ENCODE peak calls at places on chromosome 14, in six cellular contexts. E, B, T, A, G and P are unnamed samples.

GRCh38 chr14:59087711-59088110 is 100.8 kb upstream of the DAAM1 start:
- DNase-seq in E (no peak), B (no peak), T (no peak), A (no peak), G (no peak), P (no peak)

GRCh38 chr14:52077261-52077984 is 8.6 kb upstream of the NID2 start:
- DNase-seq in E (no peak), B (no peak), T (no peak), A (no peak), G (no peak), P (no peak)

GRCh38 chr14:69877492-69877891 is 1.7 kb upstream of the SMOC1 start:
- DNase-seq in E (peak; percentile 51), B (no peak), T (no peak), A (no peak), G (no peak), P (no peak)

GRCh38 chr14:74988993-74989392 is 13.7 kb upstream of the EIF2B2 start:
- DNase-seq in E (no peak), B (no peak), T (peak; percentile 9), A (no peak), G (no peak), P (no peak)

GRCh38 chr14:56324831-56325230 is 206.6 kb downstream of the PELI2 start:
- DNase-seq in E (no peak), B (no peak), T (no peak), A (no peak), G (no peak), P (no peak)

GRCh38 chr14:69288001-69288771 is 28.2 kb downstream of the GALNT16 start:
- DNase-seq in E (peak; percentile 21), B (no peak), T (peak; percentile 78), A (no peak), G (no peak), P (no peak)

GRCh38 chr14:32560213-32560857 is 231.2 kb downstream of the AKAP6 start:
- DNase-seq in E (peak; percentile 80), B (no peak), T (no peak), A (peak; percentile 50), G (no peak), P (peak; percentile 59)

GRCh38 chr14:23054000-23054811 is 3.1 kb downstream of the CDH24 start:
- DNase-seq in E (no peak), B (no peak), T (no peak), A (no peak), G (no peak), P (no peak)

GRCh38 chr14:89973234-89973823 is 17.6 kb downstream of the TDP1 start:
- DNase-seq in E (peak; percentile 74), B (peak; percentile 14), T (peak; percentile 77), A (peak; percentile 42), G (peak; percentile 21), P (peak; percentile 46)

GRCh38 chr14:21241218-21241819 is 27.9 kb downstream of the HNRNPC start:
- DNase-seq in E (peak; percentile 25), B (no peak), T (no peak), A (no peak), G (no peak), P (no peak)

GRCh38 chr14:33800735-33801163 is 150.1 kb downstream of the EGLN3 start:
- DNase-seq in E (no peak), B (no peak), T (no peak), A (no peak), G (no peak), P (no peak)

GRCh38 chr14:65879218-65880009 is 466.9 kb downstream of the FUT8 start:
- DNase-seq in E (peak; percentile 45), B (no peak), T (no peak), A (no peak), G (no peak), P (no peak)

GRCh38 chr14:65156568-65157366 is 54.5 kb upstream of the MAX start:
- DNase-seq in E (no peak), B (no peak), T (peak; percentile 47), A (no peak), G (no peak), P (no peak)

GRCh38 chr14:100239200-100239839 is 376 bp downstream of the YY1 start:
- DNase-seq in E (no peak), B (no peak), T (peak; percentile 66), A (no peak), G (peak; percentile 17), P (no peak)

GRCh38 chr14:31510222-31510621 is 22.4 kb upstream of the GPR33 start:
- DNase-seq in E (peak; percentile 16), B (no peak), T (no peak), A (no peak), G (no peak), P (no peak)

GRCh38 chr14:28467611-28468010 is 299.0 kb upstream of the FOXG1 start:
- DNase-seq in E (no peak), B (no peak), T (no peak), A (no peak), G (no peak), P (no peak)

GRCh38 chr14:52068741-52069616 is at the start of gene NID2:
- DNase-seq in E (peak; percentile 77), B (no peak), T (peak; percentile 65), A (peak; percentile 76), G (peak; percentile 83), P (peak; percentile 89)

GRCh38 chr14:88269816-88270416 is 53.2 kb downstream of the KCNK10 start:
- DNase-seq in E (no peak), B (no peak), T (no peak), A (no peak), G (no peak), P (no peak)

GRCh38 chr14:50344116-50344775 is 32.1 kb downstream of the DMAC2L start:
- DNase-seq in E (no peak), B (no peak), T (no peak), A (no peak), G (no peak), P (no peak)

GRCh38 chr14:98269533-98269932 is 1002.5 kb downstream of the BCL11B start:
- DNase-seq in E (no peak), B (no peak), T (no peak), A (no peak), G (no peak), P (no peak)

GRCh38 chr14:97703006-97703760 is 906.0 kb downstream of the VRK1 start:
- DNase-seq in E (no peak), B (no peak), T (no peak), A (no peak), G (no peak), P (no peak)

GRCh38 chr14:60705100-60705499 is 19.1 kb downstream of the SIX4 start:
- DNase-seq in E (no peak), B (no peak), T (no peak), A (no peak), G (no peak), P (no peak)

GRCh38 chr14:57884175-57884574 is 18.3 kb upstream of the SLC35F4 start:
- DNase-seq in E (no peak), B (no peak), T (no peak), A (no peak), G (no peak), P (no peak)

GRCh38 chr14:71966528-71966927 is 34.3 kb downstream of the RGS6 start:
- DNase-seq in E (no peak), B (no peak), T (no peak), A (no peak), G (no peak), P (no peak)

GRCh38 chr14:32397871-32398640 is 69.0 kb downstream of the AKAP6 start:
- DNase-seq in E (peak; percentile 60), B (no peak), T (no peak), A (no peak), G (no peak), P (no peak)

GRCh38 chr14:53591816-53592215 is 364.8 kb downstream of the BMP4 start:
- DNase-seq in E (no peak), B (no peak), T (no peak), A (no peak), G (no peak), P (no peak)

GRCh38 chr14:39006721-39007410 is 96.2 kb downstream of the SEC23A start:
- DNase-seq in E (no peak), B (no peak), T (no peak), A (no peak), G (no peak), P (no peak)

GRCh38 chr14:90597961-90598360 is 201.1 kb downstream of the CALM1 start:
- DNase-seq in E (no peak), B (no peak), T (no peak), A (no peak), G (no peak), P (no peak)

DNA sequence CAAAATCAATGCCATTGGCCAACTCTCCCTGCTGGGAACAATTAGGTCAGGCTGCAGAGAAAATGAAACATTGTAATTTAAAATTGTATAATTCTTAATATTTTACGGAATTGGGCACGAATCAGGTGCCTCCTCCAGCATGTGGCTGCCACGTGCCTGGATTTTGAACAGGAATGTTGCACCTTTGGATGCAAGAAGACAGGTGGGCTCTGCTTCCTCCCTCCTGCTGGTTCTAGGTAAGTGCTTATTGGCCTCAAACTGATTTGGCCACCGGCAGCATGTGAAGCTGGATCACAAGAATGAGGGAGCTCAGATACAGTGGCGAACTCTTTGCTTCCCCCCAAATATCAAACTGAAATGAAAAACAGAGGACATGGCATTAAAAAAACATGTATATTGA is 1559.9 kb upstream of the FLRT2 start:
- DNase-seq in E (no peak), B (no peak), T (no peak), A (no peak), G (no peak), P (no peak)
- H3K9me3 ChIP-seq in E (no peaks in the 10 kb centered on the region), B (no peaks in the 10 kb centered on the region), T (no peaks in the 10 kb centered on the region), A (no peaks in the 10 kb centered on the region), G (no peaks in the 10 kb centered on the region), P (no peaks in the 10 kb centered on the region)

DNA sequence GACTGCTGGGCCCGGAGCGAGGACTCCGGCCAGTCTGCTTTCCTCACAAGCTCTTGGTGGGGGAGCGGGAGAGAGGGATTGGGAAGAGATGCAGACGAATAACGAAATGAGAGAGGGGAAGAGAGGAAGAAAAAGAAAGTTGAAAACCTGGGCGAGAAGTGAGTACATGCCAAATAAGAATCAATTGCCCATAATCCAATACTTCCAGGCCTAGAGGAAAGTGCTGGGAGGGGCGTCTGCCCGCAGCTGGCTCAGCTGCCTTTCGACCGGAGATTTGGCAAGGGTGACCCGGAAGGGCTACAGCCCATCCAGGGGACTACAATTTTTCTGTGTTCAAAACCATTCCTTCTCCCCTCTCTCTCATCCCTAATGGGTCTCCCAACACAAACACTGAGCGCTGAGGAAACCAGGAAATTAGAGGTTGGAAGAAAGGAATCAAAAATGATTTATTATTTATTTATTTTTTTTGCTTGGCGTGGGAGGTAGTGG is 4.9 kb downstream of the NKX2-1 start:
- DNase-seq in E (no peak), B (no peak), T (no peak), A (no peak), G (no peak), P (no peak)
- H3K9me3 ChIP-seq in E (no peaks in the 10 kb centered on the region), B (no peaks in the 10 kb centered on the region), T (no peaks in the 10 kb centered on the region), A (no peaks in the 10 kb centered on the region), G (no peaks in the 10 kb centered on the region), P (no peaks in the 10 kb centered on the region)

GRCh38 chr14:79483989-79484388 is 727.3 kb downstream of the DIO2 start:
- DNase-seq in E (no peak), B (no peak), T (no peak), A (peak; percentile 36), G (no peak), P (no peak)
- H3K9me3 ChIP-seq in E (no peaks in the 10 kb centered on the region), B (no peaks in the 10 kb centered on the region), T (no peaks in the 10 kb centered on the region), A (peaks cover 8% of the 10 kb centered on the region), G (no peaks in the 10 kb centered on the region), P (no peaks in the 10 kb centered on the region)

DNA sequence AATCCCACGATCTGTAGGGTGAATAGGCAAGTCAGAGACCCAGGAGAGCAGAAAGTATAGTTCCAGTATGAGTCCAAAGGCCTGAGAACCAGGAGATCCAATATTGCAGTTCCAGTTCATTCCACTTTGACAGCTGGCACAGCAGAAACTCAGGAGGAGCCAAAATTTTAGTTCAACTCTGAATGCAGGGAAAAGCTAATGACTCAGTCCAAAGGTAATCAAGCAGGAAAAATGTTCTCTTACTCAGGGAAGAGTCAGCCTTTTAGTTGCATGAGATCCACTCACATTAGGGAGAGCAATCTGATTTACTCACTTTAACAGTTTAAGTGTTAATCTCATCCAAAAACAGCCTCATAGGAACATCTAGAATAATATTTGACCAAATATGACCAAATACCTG is 130.2 kb upstream of the LRFN5 start:
- DNase-seq in E (no peak), B (no peak), T (no peak), A (no peak), G (no peak), P (no peak)
- H3K9me3 ChIP-seq in E (no peaks in the 10 kb centered on the region), B (no peaks in the 10 kb centered on the region), T (no peaks in the 10 kb centered on the region), A (no peaks in the 10 kb centered on the region), G (no peaks in the 10 kb centered on the region), P (no peaks in the 10 kb centered on the region)